ENCODE peak calls at places on chromosomes 12 and 14, in nine cellular contexts. One of them, this sample, is unnamed.

GRCh38 chr14:86646688-86647687 is 1117.0 kb downstream of the FLRT2 start:
- DNase-seq in tibial nerve: no peak
- DNase-seq in HCT116: no peak
- DNase-seq in IMR-90: peak; percentile 70
- DNase-seq in stomach: no peak
- DNase-seq in adrenal gland: no peak
- DNase-seq in uterus: no peak
- DNase-seq in heart left ventricle: no peak
- DNase-seq in sigmoid colon: no peak
- DNase-seq in this sample: no peak

GRCh38 chr12:54419088-54419887 is at the start of gene ITGA5:
- DNase-seq in heart left ventricle: peak; percentile 88
- DNase-seq in tibial nerve: peak; percentile 73
- DNase-seq in adrenal gland: peak; percentile 92
- DNase-seq in uterus: peak; percentile 90
- DNase-seq in IMR-90: peak; percentile 69
- DNase-seq in stomach: peak; percentile 66
- DNase-seq in HCT116: peak; percentile 18
- DNase-seq in sigmoid colon: peak; percentile 96
- DNase-seq in this sample: peak; percentile 85

GRCh38 chr12:95237315-95237714 is 19.7 kb downstream of the VEZT start:
- DNase-seq in stomach: no peak
- DNase-seq in tibial nerve: no peak
- DNase-seq in adrenal gland: no peak
- DNase-seq in sigmoid colon: no peak
- DNase-seq in heart left ventricle: no peak
- DNase-seq in IMR-90: no peak
- DNase-seq in HCT116: no peak
- DNase-seq in uterus: no peak
- DNase-seq in this sample: no peak

GRCh38 chr12:25121916-25122315 is 73.0 kb downstream of the DNAI7 start:
- DNase-seq in HCT116: no peak
- DNase-seq in uterus: no peak
- DNase-seq in stomach: no peak
- DNase-seq in tibial nerve: no peak
- DNase-seq in adrenal gland: no peak
- DNase-seq in heart left ventricle: no peak
- DNase-seq in sigmoid colon: no peak
- DNase-seq in IMR-90: peak; percentile 55
- DNase-seq in this sample: no peak

GRCh38 chr12:64610092-64610659 is at the start of gene RASSF3:
- DNase-seq in heart left ventricle: peak; percentile 83
- DNase-seq in HCT116: peak; percentile 38
- DNase-seq in uterus: peak; percentile 68
- DNase-seq in IMR-90: peak; percentile 67
- DNase-seq in tibial nerve: peak; percentile 8
- DNase-seq in sigmoid colon: peak; percentile 80
- DNase-seq in stomach: peak; percentile 82
- DNase-seq in adrenal gland: peak; percentile 78
- DNase-seq in this sample: peak; percentile 70

GRCh38 chr14:68598621-68599447 is 194.0 kb downstream of the ZFP36L1 start:
- DNase-seq in uterus: peak; percentile 87
- DNase-seq in heart left ventricle: peak; percentile 72
- DNase-seq in IMR-90: peak; percentile 97
- DNase-seq in sigmoid colon: peak; percentile 88
- DNase-seq in adrenal gland: peak; percentile 54
- DNase-seq in HCT116: peak; percentile 97
- DNase-seq in tibial nerve: peak; percentile 69
- DNase-seq in stomach: peak; percentile 80
- DNase-seq in this sample: peak; percentile 76

GRCh38 chr12:47894652-47895051 is 10.1 kb downstream of the VDR start:
- DNase-seq in tibial nerve: no peak
- DNase-seq in heart left ventricle: no peak
- DNase-seq in sigmoid colon: peak; percentile 21
- DNase-seq in IMR-90: no peak
- DNase-seq in stomach: no peak
- DNase-seq in uterus: no peak
- DNase-seq in adrenal gland: no peak
- DNase-seq in HCT116: no peak
- DNase-seq in this sample: no peak

GRCh38 chr12:71746983-71747611 is 7.6 kb upstream of the RAB21 start:
- DNase-seq in uterus: peak; percentile 23
- DNase-seq in adrenal gland: peak; percentile 40
- DNase-seq in heart left ventricle: peak; percentile 29
- DNase-seq in tibial nerve: peak; percentile 11
- DNase-seq in stomach: peak; percentile 33
- DNase-seq in sigmoid colon: no peak
- DNase-seq in IMR-90: peak; percentile 73
- DNase-seq in HCT116: peak; percentile 49
- DNase-seq in this sample: peak; percentile 23

GRCh38 chr12:122793685-122794106 is 19.3 kb downstream of the CCDC62 start:
- DNase-seq in adrenal gland: no peak
- DNase-seq in tibial nerve: peak; percentile 10
- DNase-seq in IMR-90: peak; percentile 69
- DNase-seq in HCT116: peak; percentile 52
- DNase-seq in sigmoid colon: no peak
- DNase-seq in heart left ventricle: no peak
- DNase-seq in uterus: no peak
- DNase-seq in stomach: no peak
- DNase-seq in this sample: no peak

GRCh38 chr12:39157696-39158342 is 252.4 kb upstream of the CPNE8 start:
- DNase-seq in tibial nerve: no peak
- DNase-seq in heart left ventricle: peak; percentile 11
- DNase-seq in adrenal gland: peak; percentile 40
- DNase-seq in uterus: no peak
- DNase-seq in stomach: no peak
- DNase-seq in HCT116: no peak
- DNase-seq in IMR-90: no peak
- DNase-seq in sigmoid colon: no peak
- DNase-seq in this sample: peak; percentile 31

GRCh38 chr12:96047621-96048211 is 12.3 kb upstream of the LTA4H start:
- DNase-seq in stomach: peak; percentile 48
- DNase-seq in adrenal gland: peak; percentile 38
- DNase-seq in heart left ventricle: no peak
- DNase-seq in IMR-90: peak; percentile 72
- DNase-seq in uterus: no peak
- DNase-seq in HCT116: peak; percentile 93
- DNase-seq in tibial nerve: peak; percentile 29
- DNase-seq in sigmoid colon: peak; percentile 71
- DNase-seq in this sample: no peak

GRCh38 chr12:113083863-113084430 is 27.4 kb downstream of the DTX1 start:
- DNase-seq in stomach: no peak
- DNase-seq in sigmoid colon: peak; percentile 76
- DNase-seq in adrenal gland: no peak
- DNase-seq in IMR-90: no peak
- DNase-seq in HCT116: no peak
- DNase-seq in uterus: peak; percentile 28
- DNase-seq in heart left ventricle: peak; percentile 57
- DNase-seq in tibial nerve: peak; percentile 37
- DNase-seq in this sample: no peak

GRCh38 chr12:90211017-90211416 is 502.4 kb upstream of the ATP2B1 start:
- DNase-seq in HCT116: no peak
- DNase-seq in tibial nerve: no peak
- DNase-seq in sigmoid colon: no peak
- DNase-seq in uterus: no peak
- DNase-seq in stomach: no peak
- DNase-seq in adrenal gland: no peak
- DNase-seq in IMR-90: peak; percentile 48
- DNase-seq in heart left ventricle: no peak
- DNase-seq in this sample: no peak

GRCh38 chr14:84095796-84096195 is 1434.1 kb upstream of the FLRT2 start:
- DNase-seq in uterus: no peak
- DNase-seq in tibial nerve: no peak
- DNase-seq in stomach: no peak
- DNase-seq in adrenal gland: no peak
- DNase-seq in IMR-90: no peak
- DNase-seq in sigmoid colon: no peak
- DNase-seq in heart left ventricle: no peak
- DNase-seq in HCT116: no peak
- DNase-seq in this sample: no peak

GRCh38 chr12:30902001-30902400 is 24.5 kb upstream of the TSPAN11 start:
- DNase-seq in adrenal gland: no peak
- DNase-seq in sigmoid colon: no peak
- DNase-seq in uterus: no peak
- DNase-seq in stomach: no peak
- DNase-seq in tibial nerve: no peak
- DNase-seq in heart left ventricle: no peak
- DNase-seq in HCT116: no peak
- DNase-seq in IMR-90: no peak
- DNase-seq in this sample: no peak

GRCh38 chr12:28536088-28536487 is 345.8 kb downstream of the CCDC91 start:
- DNase-seq in uterus: no peak
- DNase-seq in heart left ventricle: no peak
- DNase-seq in IMR-90: peak; percentile 85
- DNase-seq in tibial nerve: no peak
- DNase-seq in sigmoid colon: no peak
- DNase-seq in stomach: no peak
- DNase-seq in adrenal gland: no peak
- DNase-seq in HCT116: no peak
- DNase-seq in this sample: no peak

GRCh38 chr14:72527591-72527990 is 366.3 kb downstream of the DPF3 start:
- DNase-seq in IMR-90: no peak
- DNase-seq in heart left ventricle: no peak
- DNase-seq in HCT116: no peak
- DNase-seq in sigmoid colon: no peak
- DNase-seq in stomach: no peak
- DNase-seq in adrenal gland: no peak
- DNase-seq in tibial nerve: no peak
- DNase-seq in uterus: no peak
- DNase-seq in this sample: no peak
- TF ChIP-seq POLR2A in IMR-90: no peak
- TF ChIP-seq POLR2A in heart left ventricle: no peak
- TF ChIP-seq POLR2A in HCT116: no peak
- TF ChIP-seq POLR2A in sigmoid colon: no peak
- TF ChIP-seq POLR2A in stomach: no peak
- TF ChIP-seq POLR2A in adrenal gland: no peak
- TF ChIP-seq POLR2A in tibial nerve: no peak
- TF ChIP-seq POLR2A in uterus: no peak
- TF ChIP-seq POLR2A in this sample: no peak

DNA sequence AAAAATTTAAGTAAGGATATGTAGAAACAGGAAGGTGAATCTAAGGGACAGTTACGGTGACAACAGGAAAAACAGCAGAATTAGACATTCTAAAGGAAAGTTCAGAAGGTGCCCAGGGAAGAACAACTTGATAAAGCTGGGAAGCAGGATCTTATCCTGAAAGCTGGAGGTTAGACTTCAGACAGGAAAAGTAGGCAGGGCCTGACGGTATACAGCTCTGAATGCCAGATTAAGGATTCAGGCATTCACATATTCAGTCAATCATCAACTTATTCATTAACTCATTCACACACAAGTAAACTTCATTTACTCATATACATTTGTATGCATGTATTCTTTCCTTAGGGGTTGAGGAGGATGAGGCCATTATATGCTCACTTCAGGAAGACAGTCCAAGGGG is 81.3 kb downstream of the RALGAPA1 start:
- DNase-seq in tibial nerve: no peak
- DNase-seq in IMR-90: no peak
- DNase-seq in adrenal gland: no peak
- DNase-seq in uterus: no peak
- DNase-seq in HCT116: no peak
- DNase-seq in stomach: no peak
- DNase-seq in sigmoid colon: no peak
- DNase-seq in heart left ventricle: no peak
- DNase-seq in this sample: no peak
- H3K4me1 ChIP-seq in tibial nerve: no peaks in the 10 kb centered on the region
- H3K4me1 ChIP-seq in IMR-90: no peaks in the 10 kb centered on the region
- H3K4me1 ChIP-seq in adrenal gland: peaks cover 6% of the 10 kb centered on the region
- H3K4me1 ChIP-seq in uterus: no peaks in the 10 kb centered on the region
- H3K4me1 ChIP-seq in HCT116: no peaks in the 10 kb centered on the region
- H3K4me1 ChIP-seq in stomach: no peaks in the 10 kb centered on the region
- H3K4me1 ChIP-seq in sigmoid colon: no peaks in the 10 kb centered on the region
- H3K4me1 ChIP-seq in heart left ventricle: no peaks in the 10 kb centered on the region
- H3K4me1 ChIP-seq in this sample: no peaks in the 10 kb centered on the region

GRCh38 chr12:6964605-6965025 is 5.8 kb downstream of the PHB2 start:
- DNase-seq in HCT116: no peak
- DNase-seq in tibial nerve: no peak
- DNase-seq in heart left ventricle: no peak
- DNase-seq in stomach: no peak
- DNase-seq in sigmoid colon: peak; percentile 68
- DNase-seq in IMR-90: no peak
- DNase-seq in uterus: no peak
- DNase-seq in adrenal gland: no peak
- DNase-seq in this sample: no peak

GRCh38 chr12:6963741-6964446 is 6.6 kb downstream of the PHB2 start:
- DNase-seq in stomach: no peak
- DNase-seq in heart left ventricle: no peak
- DNase-seq in uterus: no peak
- DNase-seq in IMR-90: no peak
- DNase-seq in tibial nerve: no peak
- DNase-seq in adrenal gland: peak; percentile 4
- DNase-seq in HCT116: no peak
- DNase-seq in sigmoid colon: peak; percentile 76
- DNase-seq in this sample: peak; percentile 62

GRCh38 chr12:6965714-6966113 is 4.8 kb downstream of the PHB2 start:
- DNase-seq in tibial nerve: no peak
- DNase-seq in HCT116: no peak
- DNase-seq in uterus: no peak
- DNase-seq in adrenal gland: no peak
- DNase-seq in stomach: no peak
- DNase-seq in heart left ventricle: no peak
- DNase-seq in IMR-90: no peak
- DNase-seq in sigmoid colon: no peak
- DNase-seq in this sample: no peak

GRCh38 chr12:6966351-6966750 is 4.1 kb downstream of the PHB2 start:
- DNase-seq in adrenal gland: no peak
- DNase-seq in IMR-90: no peak
- DNase-seq in tibial nerve: no peak
- DNase-seq in uterus: no peak
- DNase-seq in heart left ventricle: no peak
- DNase-seq in sigmoid colon: no peak
- DNase-seq in HCT116: no peak
- DNase-seq in stomach: no peak
- DNase-seq in this sample: peak; percentile 3

GRCh38 chr12:6965026-6965661 is 5.3 kb downstream of the PHB2 start:
- DNase-seq in HCT116: peak; percentile 79
- DNase-seq in adrenal gland: peak; percentile 94
- DNase-seq in IMR-90: peak; percentile 82
- DNase-seq in uterus: peak; percentile 87
- DNase-seq in tibial nerve: peak; percentile 74
- DNase-seq in sigmoid colon: peak; percentile 96
- DNase-seq in heart left ventricle: peak; percentile 89
- DNase-seq in stomach: peak; percentile 91
- DNase-seq in this sample: peak; percentile 90
- TF ChIP-seq POLR2A in HCT116: peak; percentile 56
- TF ChIP-seq POLR2A in adrenal gland: peak; percentile 71
- TF ChIP-seq POLR2A in IMR-90: no peak
- TF ChIP-seq POLR2A in uterus: no peak
- TF ChIP-seq POLR2A in tibial nerve: no peak
- TF ChIP-seq POLR2A in sigmoid colon: no peak
- TF ChIP-seq POLR2A in heart left ventricle: no peak
- TF ChIP-seq POLR2A in stomach: peak; percentile 14
- TF ChIP-seq POLR2A in this sample: no peak

GRCh38 chr12:50518129-50518528 is 13.3 kb downstream of the DIP2B start:
- DNase-seq in stomach: no peak
- DNase-seq in adrenal gland: no peak
- DNase-seq in sigmoid colon: no peak
- DNase-seq in uterus: no peak
- DNase-seq in heart left ventricle: no peak
- DNase-seq in IMR-90: no peak
- DNase-seq in tibial nerve: no peak
- DNase-seq in HCT116: no peak
- DNase-seq in this sample: no peak
- H3K4me1 ChIP-seq in stomach: peaks cover 29% of the 10 kb centered on the region
- H3K4me1 ChIP-seq in adrenal gland: peaks cover 45% of the 10 kb centered on the region
- H3K4me1 ChIP-seq in sigmoid colon: peaks cover 28% of the 10 kb centered on the region
- H3K4me1 ChIP-seq in uterus: no peaks in the 10 kb centered on the region
- H3K4me1 ChIP-seq in heart left ventricle: peaks cover 74% of the 10 kb centered on the region
- H3K4me1 ChIP-seq in IMR-90: peaks cover 13% of the 10 kb centered on the region
- H3K4me1 ChIP-seq in tibial nerve: peaks cover 48% of the 10 kb centered on the region
- H3K4me1 ChIP-seq in HCT116: peaks cover 20% of the 10 kb centered on the region
- H3K4me1 ChIP-seq in this sample: peaks cover 12% of the 10 kb centered on the region

This sample was measured in ovary.